ENCODE peak calls at places on chromosomes 3 and 15, in five cellular contexts. U is dermis blood vessel endothelial cell, B is GM23338, V is NCI-H345, Y is IMR-90. P is an unnamed sample.

GRCh38 chr3:13012228-13012691 is 61.0 kb downstream of the IQSEC1 start:
- DNase-seq in V (no peak), B (no peak), U (peak), Y (peak), P (peak)

GRCh38 chr3:141644931-141645330 is 93.2 kb upstream of the RNF7 start:
- DNase-seq in V (no peak), U (peak), Y (peak), B (peak), P (peak)

GRCh38 chr3:159763466-159764210 is 225.0 kb upstream of the IL12A start:
- DNase-seq in V (peak), U (peak), Y (peak), B (peak), P (peak)

GRCh38 chr15:88238618-88239430 is 17.7 kb downstream of the NTRK3 start:
- DNase-seq in U (no peak), B (no peak), Y (peak), V (no peak), P (no peak)

GRCh38 chr3:192063570-192063969 is 602.6 kb downstream of the PYDC2 start:
- DNase-seq in V (no peak), Y (peak), U (peak), B (peak), P (no peak)

GRCh38 chr3:153232737-153233330 is 70.8 kb downstream of the RAP2B start:
- DNase-seq in Y (peak), V (no peak), U (peak), B (no peak), P (no peak)

GRCh38 chr15:92861742-92862141 is 38.4 kb upstream of the CHD2 start:
- DNase-seq in Y (no peak), V (no peak), B (no peak), U (no peak), P (no peak)

GRCh38 chr3:32819581-32820348 is 2.0 kb downstream of the TRIM71 start:
- DNase-seq in V (no peak), B (peak), U (no peak), Y (no peak), P (no peak)

GRCh38 chr3:58048301-58048700 is 40.1 kb downstream of the FLNB start:
- DNase-seq in B (no peak), Y (no peak), V (no peak), U (peak), P (no peak)

GRCh38 chr15:70251246-70251990 is 153.7 kb upstream of the TLE3 start:
- DNase-seq in Y (no peak), U (no peak), V (no peak), B (no peak), P (no peak)

GRCh38 chr3:151835751-151836550 is 22.0 kb downstream of the AADAC start:
- DNase-seq in V (no peak), U (no peak), B (peak), Y (peak), P (no peak)

GRCh38 chr3:29922990-29923746 is 642.3 kb downstream of the RBMS3 start:
- DNase-seq in Y (peak), U (peak), B (no peak), V (no peak), P (no peak)

GRCh38 chr15:99143655-99144610 is 39.1 kb downstream of the SYNM start:
- DNase-seq in U (no peak), Y (peak), V (no peak), B (no peak), P (no peak)

GRCh38 chr3:11784962-11785361 is 61.7 kb downstream of the TAMM41 start:
- DNase-seq in V (no peak), B (peak), Y (no peak), U (no peak), P (no peak)

GRCh38 chr3:123759311-123759710 is 124.8 kb downstream of the MYLK start:
- DNase-seq in B (no peak), Y (no peak), U (peak), V (no peak), P (peak)

GRCh38 chr3:194780706-194781105 is 95.0 kb downstream of the FAM43A start:
- DNase-seq in Y (no peak), B (no peak), U (no peak), V (no peak), P (no peak)

GRCh38 chr15:36161781-36162212 is 417.6 kb upstream of the CDIN1 start:
- DNase-seq in U (no peak), V (no peak), Y (no peak), B (peak), P (no peak)

GRCh38 chr3:25156526-25157075 is 271.5 kb upstream of the RARB start:
- DNase-seq in Y (peak), U (peak), B (peak), V (no peak), P (no peak)

GRCh38 chr15:77107531-77108355 is 36.8 kb upstream of the TSPAN3 start:
- DNase-seq in Y (peak), U (peak), V (peak), B (peak), P (peak)

GRCh38 chr3:53949541-53949940 is 57.9 kb upstream of the SELENOK start:
- DNase-seq in V (peak), B (no peak), U (peak), Y (no peak), P (peak)

GRCh38 chr15:68630205-68630555 is 51.4 kb downstream of the CORO2B start:
- DNase-seq in V (no peak), B (no peak), Y (no peak), U (no peak), P (no peak)

GRCh38 chr15:57091626-57092025 is 173.2 kb downstream of the TCF12 start:
- DNase-seq in V (no peak), U (no peak), B (no peak), Y (no peak), P (no peak)

GRCh38 chr3:56667973-56668579 is 15.0 kb downstream of the TASOR start:
- DNase-seq in B (no peak), U (no peak), Y (no peak), V (no peak), P (no peak)

GRCh38 chr3:69379661-69380060 is 6.2 kb downstream of the FRMD4B start:
- DNase-seq in Y (no peak), B (no peak), U (no peak), V (peak), P (no peak)

GRCh38 chr3:42544492-42545283 is 37.1 kb downstream of the SEC22C start:
- DNase-seq in V (peak), Y (no peak), U (peak), B (no peak), P (no peak)

GRCh38 chr3:177618873-177619771 is 421.8 kb upstream of the TBL1XR1 start:
- DNase-seq in Y (peak), B (no peak), U (peak), V (no peak), P (peak)

GRCh38 chr3:188712257-188712924 is 459.4 kb upstream of the TPRG1 start:
- DNase-seq in U (peak), Y (peak), V (no peak), B (no peak), P (no peak)

GRCh38 chr3:45931476-45931875 is 11.8 kb upstream of the CXCR6 start:
- DNase-seq in B (no peak), U (no peak), V (no peak), Y (no peak), P (no peak)